ENCODE peak calls at places on chromosomes 7 and 10, in nine cellular contexts. One of them, this sample, is unnamed.

GRCh38 chr10:98047009-98047741 is 16.8 kb upstream of the CRTAC1 start:
- DNase-seq in AG08396: no peak
- DNase-seq in GM12864: no peak
- DNase-seq in caudate nucleus: peak; percentile 42
- DNase-seq in NCI-H1105: no peak
- DNase-seq in mesendoderm: no peak
- DNase-seq in MV-4-11: no peak
- DNase-seq in activated T-cell treated with anti-CD3 and anti-CD28 coated beads for 1 hour: no peak
- DNase-seq in GM03348: no peak
- DNase-seq in this sample: no peak

GRCh38 chr7:140541513-140542192 is 62.3 kb upstream of the MKRN1 start:
- DNase-seq in GM03348: peak; percentile 87
- DNase-seq in caudate nucleus: no peak
- DNase-seq in activated T-cell treated with anti-CD3 and anti-CD28 coated beads for 1 hour: no peak
- DNase-seq in mesendoderm: peak; percentile 98
- DNase-seq in MV-4-11: no peak
- DNase-seq in GM12864: no peak
- DNase-seq in AG08396: peak; percentile 83
- DNase-seq in NCI-H1105: peak; percentile 86
- DNase-seq in this sample: peak; percentile 96

GRCh38 chr10:37685741-37686683 is 171.4 kb downstream of the ZNF248 start:
- DNase-seq in caudate nucleus: no peak
- DNase-seq in AG08396: no peak
- DNase-seq in GM12864: no peak
- DNase-seq in MV-4-11: no peak
- DNase-seq in activated T-cell treated with anti-CD3 and anti-CD28 coated beads for 1 hour: no peak
- DNase-seq in mesendoderm: no peak
- DNase-seq in GM03348: no peak
- DNase-seq in NCI-H1105: no peak
- DNase-seq in this sample: no peak

GRCh38 chr10:15182541-15183207 is 14.2 kb upstream of the NMT2 start:
- DNase-seq in AG08396: no peak
- DNase-seq in mesendoderm: no peak
- DNase-seq in GM03348: peak; percentile 57
- DNase-seq in NCI-H1105: no peak
- DNase-seq in GM12864: no peak
- DNase-seq in MV-4-11: peak; percentile 23
- DNase-seq in activated T-cell treated with anti-CD3 and anti-CD28 coated beads for 1 hour: no peak
- DNase-seq in caudate nucleus: no peak
- DNase-seq in this sample: no peak

GRCh38 chr10:101222683-101223273 is 6.5 kb downstream of the LBX1 start:
- DNase-seq in AG08396: no peak
- DNase-seq in GM03348: peak; percentile 44
- DNase-seq in GM12864: no peak
- DNase-seq in MV-4-11: no peak
- DNase-seq in activated T-cell treated with anti-CD3 and anti-CD28 coated beads for 1 hour: no peak
- DNase-seq in caudate nucleus: no peak
- DNase-seq in mesendoderm: no peak
- DNase-seq in NCI-H1105: no peak
- DNase-seq in this sample: no peak

GRCh38 chr7:1986366-1987083 is 246.2 kb downstream of the MAD1L1 start:
- DNase-seq in AG08396: no peak
- DNase-seq in caudate nucleus: no peak
- DNase-seq in activated T-cell treated with anti-CD3 and anti-CD28 coated beads for 1 hour: no peak
- DNase-seq in GM12864: no peak
- DNase-seq in GM03348: no peak
- DNase-seq in MV-4-11: no peak
- DNase-seq in NCI-H1105: no peak
- DNase-seq in mesendoderm: no peak
- DNase-seq in this sample: no peak

GRCh38 chr7:55494951-55495350 is 77.4 kb downstream of the VOPP1 start:
- DNase-seq in NCI-H1105: no peak
- DNase-seq in caudate nucleus: no peak
- DNase-seq in activated T-cell treated with anti-CD3 and anti-CD28 coated beads for 1 hour: no peak
- DNase-seq in MV-4-11: no peak
- DNase-seq in AG08396: no peak
- DNase-seq in mesendoderm: no peak
- DNase-seq in GM12864: no peak
- DNase-seq in GM03348: no peak
- DNase-seq in this sample: no peak

GRCh38 chr7:8290645-8291308 is 28.8 kb upstream of the ICA1 start:
- DNase-seq in caudate nucleus: no peak
- DNase-seq in NCI-H1105: peak; percentile 92
- DNase-seq in GM03348: no peak
- DNase-seq in mesendoderm: peak; percentile 88
- DNase-seq in AG08396: no peak
- DNase-seq in GM12864: no peak
- DNase-seq in activated T-cell treated with anti-CD3 and anti-CD28 coated beads for 1 hour: no peak
- DNase-seq in MV-4-11: no peak
- DNase-seq in this sample: peak; percentile 64

GRCh38 chr10:15058689-15059088 is 14.9 kb downstream of the OLAH start:
- DNase-seq in GM12864: no peak
- DNase-seq in NCI-H1105: no peak
- DNase-seq in AG08396: no peak
- DNase-seq in caudate nucleus: no peak
- DNase-seq in activated T-cell treated with anti-CD3 and anti-CD28 coated beads for 1 hour: no peak
- DNase-seq in mesendoderm: no peak
- DNase-seq in MV-4-11: no peak
- DNase-seq in GM03348: no peak
- DNase-seq in this sample: no peak

GRCh38 chr10:101257121-101257890 is 28.0 kb upstream of the LBX1 start:
- DNase-seq in GM12864: no peak
- DNase-seq in mesendoderm: no peak
- DNase-seq in AG08396: no peak
- DNase-seq in GM03348: no peak
- DNase-seq in activated T-cell treated with anti-CD3 and anti-CD28 coated beads for 1 hour: no peak
- DNase-seq in NCI-H1105: peak; percentile 20
- DNase-seq in caudate nucleus: no peak
- DNase-seq in MV-4-11: no peak
- DNase-seq in this sample: no peak

GRCh38 chr7:95684037-95684436 is 87.7 kb upstream of the PDK4 start:
- DNase-seq in NCI-H1105: no peak
- DNase-seq in GM12864: no peak
- DNase-seq in activated T-cell treated with anti-CD3 and anti-CD28 coated beads for 1 hour: no peak
- DNase-seq in caudate nucleus: no peak
- DNase-seq in mesendoderm: peak; percentile 33
- DNase-seq in MV-4-11: peak; percentile 44
- DNase-seq in GM03348: peak; percentile 34
- DNase-seq in AG08396: peak; percentile 14
- DNase-seq in this sample: no peak

GRCh38 chr10:110527731-110528171 is 30.0 kb downstream of the DUSP5 start:
- DNase-seq in AG08396: no peak
- DNase-seq in NCI-H1105: no peak
- DNase-seq in activated T-cell treated with anti-CD3 and anti-CD28 coated beads for 1 hour: no peak
- DNase-seq in mesendoderm: no peak
- DNase-seq in MV-4-11: no peak
- DNase-seq in caudate nucleus: no peak
- DNase-seq in GM03348: peak; percentile 56
- DNase-seq in GM12864: no peak
- DNase-seq in this sample: peak; percentile 74

GRCh38 chr7:17521437-17521836 is 223.0 kb downstream of the AHR start:
- DNase-seq in caudate nucleus: no peak
- DNase-seq in GM03348: peak; percentile 38
- DNase-seq in AG08396: no peak
- DNase-seq in GM12864: no peak
- DNase-seq in mesendoderm: no peak
- DNase-seq in NCI-H1105: no peak
- DNase-seq in MV-4-11: peak; percentile 69
- DNase-seq in activated T-cell treated with anti-CD3 and anti-CD28 coated beads for 1 hour: no peak
- DNase-seq in this sample: no peak

GRCh38 chr7:95700917-95701316 is 71.4 kb upstream of the DYNC1I1 start:
- DNase-seq in GM12864: no peak
- DNase-seq in AG08396: no peak
- DNase-seq in caudate nucleus: no peak
- DNase-seq in GM03348: no peak
- DNase-seq in MV-4-11: no peak
- DNase-seq in activated T-cell treated with anti-CD3 and anti-CD28 coated beads for 1 hour: no peak
- DNase-seq in mesendoderm: no peak
- DNase-seq in NCI-H1105: no peak
- DNase-seq in this sample: no peak

GRCh38 chr10:108454793-108455192 is 1290.3 kb upstream of the SORCS1 start:
- DNase-seq in NCI-H1105: no peak
- DNase-seq in AG08396: no peak
- DNase-seq in activated T-cell treated with anti-CD3 and anti-CD28 coated beads for 1 hour: no peak
- DNase-seq in GM03348: peak; percentile 69
- DNase-seq in GM12864: no peak
- DNase-seq in mesendoderm: no peak
- DNase-seq in MV-4-11: no peak
- DNase-seq in caudate nucleus: no peak
- DNase-seq in this sample: no peak

GRCh38 chr7:151626422-151627115 is 106.9 kb upstream of the RHEB start:
- DNase-seq in mesendoderm: peak; percentile 80
- DNase-seq in activated T-cell treated with anti-CD3 and anti-CD28 coated beads for 1 hour: peak; percentile 7
- DNase-seq in GM03348: no peak
- DNase-seq in AG08396: no peak
- DNase-seq in MV-4-11: no peak
- DNase-seq in GM12864: no peak
- DNase-seq in NCI-H1105: peak; percentile 37
- DNase-seq in caudate nucleus: no peak
- DNase-seq in this sample: no peak

GRCh38 chr7:23956769-23957556 is 246.9 kb downstream of the STK31 start:
- DNase-seq in AG08396: no peak
- DNase-seq in GM03348: no peak
- DNase-seq in GM12864: no peak
- DNase-seq in caudate nucleus: no peak
- DNase-seq in activated T-cell treated with anti-CD3 and anti-CD28 coated beads for 1 hour: no peak
- DNase-seq in MV-4-11: no peak
- DNase-seq in NCI-H1105: no peak
- DNase-seq in mesendoderm: peak; percentile 71
- DNase-seq in this sample: no peak

This sample was measured in islet precursor cell.